ENCODE peak calls at places on chromosome X, in nine cellular contexts. C, D, J, U, A, E, V, S and W are unnamed samples.

GRCh38 chrX:49001521-49002090 is 458 bp downstream of the GRIPAP1 start:
- DNase-seq in E (peak; percentile 67), J (peak; percentile 44), S (no peak), C (peak; percentile 13), A (peak; percentile 40), U (peak; percentile 11), D (peak; percentile 84), V (peak; percentile 20), W (no peak)

GRCh38 chrX:115378471-115378870 is 89.0 kb downstream of the LUZP4 start:
- DNase-seq in D (no peak), S (no peak), U (no peak), V (no peak), A (peak; percentile 76), C (no peak), J (peak; percentile 70), E (no peak), W (no peak)

GRCh38 chrX:65407157-65407626 is 127.4 kb downstream of the LAS1L start:
- DNase-seq in U (no peak), C (no peak), J (no peak), A (no peak), S (no peak), D (no peak), V (peak; percentile 9), E (no peak), W (no peak)

GRCh38 chrX:56281789-56282188 is 49.6 kb downstream of the KLF8 start:
- DNase-seq in U (no peak), C (no peak), E (no peak), D (no peak), S (no peak), A (peak; percentile 22), V (peak; percentile 15), J (peak; percentile 36), W (no peak)

GRCh38 chrX:39772057-39772832 is 325.5 kb downstream of the BCOR start:
- DNase-seq in S (no peak), J (peak; percentile 37), U (no peak), E (peak; percentile 58), C (peak; percentile 51), V (peak; percentile 75), A (peak; percentile 28), D (peak; percentile 57), W (no peak)

GRCh38 chrX:9555354-9555753 is 90.5 kb downstream of the TBL1X start:
- DNase-seq in V (no peak), J (peak; percentile 8), A (no peak), U (no peak), S (no peak), E (no peak), D (no peak), C (no peak), W (no peak)

GRCh38 chrX:108736509-108737479 is at the start of gene IRS4:
- DNase-seq in J (peak; percentile 27), C (no peak), V (peak; percentile 37), D (no peak), U (no peak), A (no peak), E (peak; percentile 72), S (peak; percentile 64), W (peak; percentile 37)

GRCh38 chrX:110786486-110786885 is 9.1 kb downstream of the CHRDL1 start:
- DNase-seq in U (no peak), A (no peak), D (no peak), J (no peak), V (no peak), C (no peak), S (no peak), E (no peak), W (no peak)

GRCh38 chrX:38860106-38861013 is 59.1 kb downstream of the MID1IP1 start:
- DNase-seq in U (no peak), V (no peak), E (no peak), J (no peak), C (no peak), D (no peak), S (no peak), A (no peak), W (no peak)

GRCh38 chrX:41144873-41145272 is 59.6 kb downstream of the USP9X start:
- DNase-seq in D (no peak), A (no peak), S (no peak), V (no peak), J (peak; percentile 29), C (no peak), U (no peak), E (no peak), W (no peak)

GRCh38 chrX:19554786-19555185 is 39.5 kb upstream of the MAP3K15 start:
- DNase-seq in J (peak; percentile 37), C (no peak), U (no peak), A (peak; percentile 53), S (no peak), D (no peak), V (no peak), E (no peak), W (no peak)

GRCh38 chrX:23919706-23920320 is 12.0 kb downstream of the CXorf58 start:
- DNase-seq in J (peak; percentile 41), V (no peak), U (no peak), D (no peak), C (no peak), A (no peak), E (no peak), S (no peak), W (no peak)

DNA sequence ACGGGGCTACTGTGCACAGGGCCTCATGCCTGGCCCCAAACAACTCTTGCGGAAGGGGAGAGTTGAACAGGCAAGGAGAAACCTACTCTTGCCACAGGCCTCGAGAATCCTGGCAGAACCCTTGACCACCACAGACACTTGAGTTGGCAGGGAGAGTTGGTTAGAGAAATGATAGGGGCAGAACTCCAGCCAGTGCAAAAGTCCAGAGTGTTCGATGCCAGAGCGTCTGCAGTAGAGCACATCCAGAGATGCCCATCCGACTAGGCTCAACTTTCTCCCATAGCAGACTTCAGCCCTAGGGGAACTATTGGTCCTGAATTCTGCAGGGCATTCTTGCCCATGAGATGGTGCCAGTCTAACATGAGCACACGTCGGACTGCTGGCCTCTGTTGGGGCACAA is 45.4 kb upstream of the RADX start:
- DNase-seq in C (no peak), S (no peak), E (no peak), U (no peak), D (no peak), V (no peak), A (no peak), J (no peak), W (no peak)
- H3K36me3 ChIP-seq in C (no peaks in the 10 kb centered on the region), S (no peaks in the 10 kb centered on the region), E (no peaks in the 10 kb centered on the region), U (no peaks in the 10 kb centered on the region), D (no peaks in the 10 kb centered on the region), V (no peaks in the 10 kb centered on the region), A (no peaks in the 10 kb centered on the region), J (no peaks in the 10 kb centered on the region), W (no peaks in the 10 kb centered on the region)

DNA sequence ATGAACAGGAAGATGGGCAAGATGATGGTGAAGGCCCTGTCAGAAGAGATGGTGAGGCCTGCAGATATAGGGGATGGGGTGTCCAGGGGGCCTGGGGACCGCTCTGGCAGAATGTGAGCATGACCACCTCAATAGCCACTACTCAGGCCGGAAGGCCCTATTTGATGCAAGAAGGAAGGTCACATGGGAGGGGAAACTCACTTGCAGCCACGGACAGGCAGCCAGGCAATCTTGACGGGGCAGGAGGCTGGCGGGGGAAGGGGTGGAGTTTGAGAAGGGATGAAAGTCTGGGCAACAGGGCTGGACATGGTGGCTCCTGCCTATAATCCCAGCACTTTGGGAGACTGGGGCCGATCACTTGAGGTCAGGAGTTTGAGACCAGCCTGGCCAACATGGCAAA is 8.8 kb downstream of the SASH3 start:
- DNase-seq in J (no peak), V (no peak), D (no peak), S (no peak), U (no peak), C (no peak), A (no peak), E (peak; percentile 51), W (no peak)
- H3K36me3 ChIP-seq in J (no peaks in the 10 kb centered on the region), V (no peaks in the 10 kb centered on the region), D (peaks cover 45% of the 10 kb centered on the region), S (no peaks in the 10 kb centered on the region), U (peaks cover 57% of the 10 kb centered on the region), C (no peaks in the 10 kb centered on the region), A (no peaks in the 10 kb centered on the region), E (no peaks in the 10 kb centered on the region), W (peaks cover 53% of the 10 kb centered on the region)

GRCh38 chrX:53631156-53631555 is 55.4 kb downstream of the HUWE1 start:
- DNase-seq in D (no peak), E (no peak), S (no peak), J (peak; percentile 33), U (no peak), V (no peak), A (no peak), C (no peak), W (no peak)

DNA sequence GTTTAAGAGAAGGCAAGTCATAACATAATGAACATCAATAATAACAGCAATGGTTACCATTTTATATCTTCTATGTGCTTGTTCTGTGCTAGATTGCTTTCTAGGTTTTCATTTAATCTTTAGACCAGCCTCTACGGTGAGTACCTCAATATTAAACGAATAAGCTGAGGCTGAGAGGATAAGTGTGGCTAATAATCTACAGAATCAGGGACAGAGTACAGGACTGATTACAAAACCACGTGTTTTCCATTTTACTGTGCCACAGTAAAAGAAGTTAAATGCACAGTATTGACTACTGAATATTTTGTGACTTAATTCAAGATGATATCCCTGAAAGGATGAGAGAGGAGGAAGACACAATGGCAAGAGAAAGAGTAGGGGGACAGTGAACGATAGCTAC is 56.3 kb downstream of the HUWE1 start:
- DNase-seq in J (no peak), V (no peak), C (no peak), D (no peak), S (no peak), U (no peak), E (no peak), A (no peak), W (no peak)
- H3K36me3 ChIP-seq in J (peaks cover 38% of the 10 kb centered on the region), V (no peaks in the 10 kb centered on the region), C (peaks cover 24% of the 10 kb centered on the region), D (peaks cover 34% of the 10 kb centered on the region), S (peaks cover 67% of the 10 kb centered on the region), U (peaks cover 88% of the 10 kb centered on the region), E (no peaks in the 10 kb centered on the region), A (peaks cover 4% of the 10 kb centered on the region), W (peaks cover 3% of the 10 kb centered on the region)

GRCh38 chrX:129557844-129558243 is 17.8 kb downstream of the OCRL start:
- DNase-seq in V (no peak), E (no peak), U (no peak), J (peak; percentile 53), A (no peak), C (no peak), D (no peak), S (no peak), W (no peak)

GRCh38 chrX:129561453-129561852 is 21.4 kb downstream of the OCRL start:
- DNase-seq in A (no peak), U (no peak), J (no peak), C (no peak), V (no peak), E (no peak), S (no peak), D (no peak), W (no peak)

GRCh38 chrX:129565046-129565649 is 25.1 kb downstream of the OCRL start:
- DNase-seq in U (no peak), D (no peak), A (peak; percentile 53), J (peak; percentile 51), E (no peak), C (no peak), S (no peak), V (no peak), W (no peak)

GRCh38 chrX:129556806-129557315 is 16.8 kb downstream of the OCRL start:
- DNase-seq in A (no peak), U (no peak), D (no peak), J (no peak), V (no peak), E (no peak), S (no peak), C (no peak), W (no peak)

DNA sequence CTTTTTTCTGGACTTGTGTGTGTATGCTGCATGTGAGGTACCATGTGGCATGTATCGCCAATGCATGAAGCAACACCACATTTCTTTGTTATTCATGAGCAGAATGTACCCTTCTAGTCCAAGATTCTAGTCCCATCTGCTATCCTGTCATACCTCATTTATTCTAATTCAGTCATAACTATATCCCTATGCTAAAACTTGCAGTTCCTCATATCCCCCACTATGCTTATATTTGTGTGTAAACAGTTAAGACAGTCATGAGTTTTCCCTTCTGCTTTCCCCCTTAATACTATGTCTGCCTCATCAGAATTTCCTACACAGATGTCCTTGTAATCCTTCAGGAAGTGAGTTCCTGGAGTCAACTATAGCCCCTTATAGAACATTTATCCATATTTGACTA is 19.7 kb downstream of the OCRL start:
- DNase-seq in V (no peak), U (no peak), E (no peak), D (no peak), C (no peak), S (no peak), J (no peak), A (no peak), W (no peak)
- H3K36me3 ChIP-seq in V (no peaks in the 10 kb centered on the region), U (peaks cover 56% of the 10 kb centered on the region), E (no peaks in the 10 kb centered on the region), D (no peaks in the 10 kb centered on the region), C (peaks cover 5% of the 10 kb centered on the region), S (peaks cover 44% of the 10 kb centered on the region), J (peaks cover 36% of the 10 kb centered on the region), A (no peaks in the 10 kb centered on the region), W (no peaks in the 10 kb centered on the region)